ENCODE peak calls at places on chromosomes 6 and 20, in eight cellular contexts. P is Karpas-422; I is Ammon's horn; W is stimulated activated CD4-positive, alpha-beta T cell treated with anti-CD3 and anti-CD28 coated beads, Interleukin-12 subunit alpha, Interleukin-12 subunit beta, amount 100 ng/mL, for 48 hours; H is HFFc6; R is GOT3; Y is Kasumi-1; A is stimulated activated naive CD4-positive, alpha-beta T cell. F is an unnamed sample.

GRCh38 chr6:107491791-107492674 is 2.1 kb downstream of the SOBP start:
- DNase-seq in R (no peak), H (no peak), A (no peak), W (no peak), Y (no peak), I (peak), P (peak), F (no peak)

GRCh38 chr20:32541917-32542615 is 43.1 kb downstream of the NOL4L start:
- DNase-seq in Y (no peak), W (no peak), A (no peak), R (no peak), H (no peak), I (no peak), P (no peak), F (no peak)

GRCh38 chr6:109922851-109923250 is 55.3 kb upstream of the GPR6 start:
- DNase-seq in P (no peak), H (no peak), A (no peak), R (no peak), W (no peak), I (no peak), Y (no peak), F (no peak)

GRCh38 chr6:24583463-24584389 is 62.3 kb downstream of the KIAA0319 start:
- DNase-seq in P (peak), I (peak), A (peak), W (peak), H (peak), R (no peak), Y (peak), F (peak)

GRCh38 chr6:155436981-155437749 is 18.5 kb downstream of the NOX3 start:
- DNase-seq in P (no peak), I (peak), R (no peak), W (no peak), Y (no peak), H (peak), A (no peak), F (peak)

GRCh38 chr20:46226602-46227001 is 81.7 kb downstream of the CDH22 start:
- DNase-seq in W (no peak), H (peak), Y (no peak), P (no peak), A (no peak), I (no peak), R (no peak), F (no peak)

GRCh38 chr6:89313006-89313405 is 2.1 kb downstream of the GABRR2 start:
- DNase-seq in W (no peak), A (no peak), Y (peak), H (peak), P (no peak), R (no peak), I (peak), F (peak)

GRCh38 chr20:13142143-13142542 is 78.9 kb upstream of the ISM1 start:
- DNase-seq in A (no peak), W (no peak), H (no peak), Y (no peak), I (no peak), R (no peak), P (no peak), F (no peak)

GRCh38 chr20:61767776-61768494 is 297.7 kb downstream of the TAF4 start:
- DNase-seq in A (no peak), H (no peak), P (no peak), R (no peak), W (no peak), Y (no peak), I (no peak), F (no peak)

GRCh38 chr6:4957521-4958231 is 46.2 kb downstream of the RPP40 start:
- DNase-seq in P (no peak), Y (no peak), I (no peak), A (no peak), R (no peak), H (no peak), W (no peak), F (no peak)

GRCh38 chr20:46624941-46625340 is 26.3 kb downstream of the SLC13A3 start:
- DNase-seq in R (no peak), A (no peak), W (no peak), I (no peak), H (no peak), P (no peak), Y (no peak), F (no peak)

GRCh38 chr6:149782337-149782736 is 32.8 kb downstream of the PCMT1 start:
- DNase-seq in A (no peak), H (no peak), P (no peak), I (no peak), R (no peak), Y (no peak), W (no peak), F (no peak)

GRCh38 chr6:129575378-129576118 is 134.4 kb downstream of the ARHGAP18 start:
- DNase-seq in W (no peak), A (no peak), R (no peak), I (peak), Y (peak), H (peak), P (peak), F (peak)

GRCh38 chr20:46970937-46971630 is 76.4 kb downstream of the EYA2 start:
- DNase-seq in W (no peak), R (no peak), H (peak), P (peak), Y (no peak), I (peak), A (no peak), F (no peak)

GRCh38 chr20:11992426-11992825 is 74.7 kb downstream of the BTBD3 start:
- DNase-seq in W (no peak), R (no peak), P (no peak), I (peak), H (no peak), Y (no peak), A (no peak), F (no peak)

GRCh38 chr6:160293844-160294243 is 35.2 kb upstream of the SLC22A2 start:
- DNase-seq in P (no peak), R (no peak), I (no peak), H (no peak), Y (no peak), W (no peak), A (no peak), F (no peak)

GRCh38 chr6:56347526-56347925 is 100.1 kb upstream of the COL21A1 start:
- DNase-seq in R (no peak), P (no peak), H (peak), I (no peak), W (no peak), A (no peak), Y (no peak), F (no peak)

GRCh38 chr6:170019259-170020040 is 268.0 kb downstream of the ERMARD start:
- DNase-seq in A (no peak), W (no peak), H (no peak), Y (no peak), R (no peak), P (no peak), I (no peak), F (no peak)

GRCh38 chr20:14341782-14342181 is 4.4 kb upstream of the FLRT3 start:
- DNase-seq in W (no peak), Y (no peak), A (no peak), P (no peak), H (no peak), I (no peak), R (no peak), F (no peak)